ENCODE peak calls at places on chromosomes 11 and 22, in four cellular contexts. A is cardiac muscle cell, I is fibroblast of lung, B is mammary epithelial cell. L is an unnamed sample. For H3K27me3, the result is how much of the 10 kb centered on the place peaks cover.

GRCh38 chr11:1238767-1239595 is 16.1 kb downstream of the MUC5B start:
- DNase-seq in A (no peak), I (no peak), B (no peak), L (peak)

GRCh38 chr11:65743928-65744698 is 23.5 kb upstream of the RNASEH2C start:
- DNase-seq in A (peak), I (no peak), B (no peak), L (no peak)

GRCh38 chr22:26320469-26320868 is 108.6 kb upstream of the ASPHD2 start:
- DNase-seq in A (no peak), I (no peak), B (no peak), L (no peak)

GRCh38 chr22:39003165-39003638 is 10.9 kb upstream of the APOBEC3C start:
- DNase-seq in A (peak), I (peak), B (peak), L (peak)

GRCh38 chr22:38239101-38239761 is 33.6 kb downstream of the TMEM184B start:
- DNase-seq in A (peak), I (peak), B (peak), L (no peak)

GRCh38 chr11:9137293-9138132 is 46.1 kb upstream of the SCUBE2 start:
- DNase-seq in A (peak), I (peak), B (peak), L (peak)

GRCh38 chr11:74611369-74611861 is 19.0 kb downstream of the POLD3 start:
- DNase-seq in A (peak), I (peak), B (peak), L (no peak)

GRCh38 chr11:70696564-70696963 is 298.2 kb downstream of the CTTN start:
- DNase-seq in A (no peak), I (no peak), B (no peak), L (no peak)

GRCh38 chr11:102085864-102086551 is 24.2 kb upstream of the YAP1 start:
- DNase-seq in A (no peak), I (peak), B (no peak), L (no peak)

GRCh38 chr11:91761406-91762027 is 463.1 kb upstream of the FAT3 start:
- DNase-seq in A (no peak), I (no peak), B (no peak), L (no peak)

GRCh38 chr11:6351782-6352181 is 31.5 kb upstream of the CAVIN3 start:
- DNase-seq in A (no peak), I (no peak), B (no peak), L (no peak)

GRCh38 chr11:19243143-19243542 is 2.4 kb upstream of the E2F8 start:
- DNase-seq in A (no peak), I (no peak), B (no peak), L (no peak)

GRCh38 chr22:23064381-23065068 is 5.8 kb upstream of the GNAZ start:
- DNase-seq in A (no peak), I (no peak), B (no peak), L (no peak)

GRCh38 chr22:39664485-39665200 is 94.1 kb downstream of the CACNA1I start:
- DNase-seq in A (no peak), I (no peak), B (no peak), L (no peak)

GRCh38 chr11:111981270-111981669 is 43.9 kb upstream of the DLAT start:
- DNase-seq in A (no peak), I (no peak), B (no peak), L (no peak)

GRCh38 chr11:73359930-73360742 is 16.1 kb upstream of the RELT start:
- DNase-seq in A (peak), I (peak), B (no peak), L (no peak)

GRCh38 chr11:75376175-75376574 is 23.1 kb upstream of the RPS3 start:
- DNase-seq in A (no peak), I (no peak), B (no peak), L (no peak)

GRCh38 chr11:62025429-62026105 is 58.1 kb upstream of the FTH1 start:
- DNase-seq in A (peak), I (peak), B (peak), L (peak)

GRCh38 chr11:76166314-76166713 is 40.0 kb downstream of the WNT11 start:
- DNase-seq in A (no peak), I (no peak), B (peak), L (no peak)

DNA sequence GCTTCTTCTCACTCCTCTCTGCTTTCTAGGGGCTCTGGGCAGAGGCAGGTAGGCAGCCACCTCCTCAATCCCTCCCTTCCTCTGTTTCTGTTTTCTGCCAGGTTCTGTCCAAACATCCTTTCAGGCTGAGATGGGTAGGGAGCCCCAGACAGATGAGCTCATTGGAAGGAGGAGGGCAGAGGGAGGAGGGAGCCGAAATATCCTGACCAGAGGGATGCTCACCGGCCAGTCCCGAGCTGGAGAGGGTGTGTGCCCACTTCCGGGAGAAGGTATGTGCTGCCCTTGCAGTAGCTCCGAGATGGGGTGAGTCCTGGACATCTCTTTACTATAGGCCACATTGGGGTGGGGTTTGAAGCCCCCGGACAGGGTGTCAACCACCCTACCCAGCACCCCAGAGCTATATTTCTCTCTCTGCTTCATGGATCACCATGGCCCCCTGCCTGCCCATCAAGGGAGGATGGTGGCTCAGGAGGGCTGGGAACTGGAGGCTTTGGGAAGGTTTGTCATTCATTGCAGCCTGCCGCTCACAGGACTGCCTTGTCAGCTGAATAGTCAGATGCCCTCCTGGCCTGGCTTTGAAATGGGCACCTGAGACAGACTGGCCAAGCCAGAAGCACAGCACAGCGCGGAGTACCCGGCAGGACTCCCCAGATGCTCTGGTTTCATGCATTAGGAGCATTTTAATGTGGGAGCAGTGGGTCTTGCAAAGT is 4.7 kb upstream of the SCN4B start:
- DNase-seq in A (no peak), I (no peak), B (no peak), L (no peak)
- H3K27me3 ChIP-seq in A (half or more), I (half or more), B (under half), L (under half)

GRCh38 chr11:46661836-46662235 is 38.6 kb downstream of the ARHGAP1 start:
- DNase-seq in A (no peak), I (no peak), B (no peak), L (no peak)
- H3K27ac ChIP-seq in A (no peak), I (no peak), B (no peak), L (no peak)

GRCh38 chr22:44394246-44395115 is 81.7 kb upstream of the SHISAL1 start:
- DNase-seq in A (no peak), I (no peak), B (no peak), L (peak)
- H3K27me3 ChIP-seq in A (under half), I (under half), B (under half), L (under half)

DNA sequence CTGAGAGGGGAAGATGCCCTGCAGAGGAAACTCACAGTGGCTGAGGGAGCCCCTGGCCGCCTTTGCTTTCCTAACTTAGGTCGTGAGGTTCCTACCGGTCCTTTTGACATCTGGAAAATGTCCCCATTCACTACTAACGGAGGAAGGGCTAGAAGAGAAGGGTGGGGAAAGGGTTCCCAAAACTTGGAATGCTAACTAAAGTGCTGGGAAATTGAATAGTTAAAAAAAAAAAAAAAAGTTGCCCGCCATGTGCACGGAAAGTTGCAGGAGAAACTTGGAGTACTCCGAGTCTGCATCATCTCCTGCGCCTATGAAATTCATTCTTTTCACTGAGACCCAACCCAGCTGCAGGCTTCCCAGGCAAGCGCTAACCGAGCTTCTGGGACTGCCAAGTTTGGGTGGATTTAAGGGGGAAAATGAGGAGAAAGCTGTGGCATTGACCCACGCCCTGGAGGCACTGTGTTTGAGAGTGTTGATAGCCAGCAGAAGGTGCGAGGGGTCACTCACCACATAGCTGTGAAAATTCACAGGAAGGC is 854 bp downstream of the TIMP3 start:
- DNase-seq in A (peak), I (peak), B (peak), L (no peak)
- H3K27ac ChIP-seq in A (no peak), I (peak), B (peak), L (peak)

GRCh38 chr11:103920449-103920848 is 116.0 kb upstream of the DDI1 start:
- DNase-seq in A (no peak), I (peak), B (peak), L (no peak)
- H3K27me3 ChIP-seq in A (under half), I (under half), B (under half), L (under half)

DNA sequence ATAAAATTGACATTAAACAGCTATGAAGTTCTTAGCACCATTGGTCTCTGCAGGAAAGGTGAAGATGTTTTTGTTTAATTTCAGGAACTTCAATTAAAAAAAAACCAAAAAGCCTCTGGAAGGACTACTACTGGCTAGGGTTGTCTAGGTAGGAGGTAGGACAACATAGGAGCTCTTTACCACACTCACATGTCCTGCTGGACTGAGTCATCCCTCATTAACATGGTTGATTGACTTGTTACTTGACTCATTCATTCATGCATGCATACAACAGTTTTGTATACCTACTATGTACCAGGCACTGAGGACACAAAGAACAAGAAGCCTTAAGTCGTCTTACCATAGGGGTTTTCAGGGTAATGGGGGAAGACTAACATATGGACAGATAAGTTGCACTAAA is 216.9 kb upstream of the ARHGAP20 start:
- DNase-seq in A (no peak), I (no peak), B (no peak), L (no peak)
- H3K27ac ChIP-seq in A (no peak), I (no peak), B (no peak), L (no peak)